ENCODE peak calls at places on chromosome 4, in eight cellular contexts. H, T, M, P, Y, J, B and D are unnamed samples.
A peak's percentile ranks its signal among the peaks of the same experiment; 100 is the strongest.

GRCh38 chr4:121072836-121073362 is 564 bp upstream of the NDNF start:
- DNase-seq in H (no peak), T (peak; percentile 44), M (peak; percentile 27), P (peak; percentile 8), Y (no peak), J (no peak), B (no peak), D (no peak)

GRCh38 chr4:83208776-83209365 is 75.7 kb downstream of the COQ2 start:
- DNase-seq in H (no peak), T (no peak), M (no peak), P (no peak), Y (no peak), J (no peak), B (no peak), D (no peak)

GRCh38 chr4:162408309-162408708 is 244.5 kb upstream of the FSTL5 start:
- DNase-seq in H (no peak), T (peak; percentile 47), M (no peak), P (no peak), Y (no peak), J (no peak), B (no peak), D (no peak)

GRCh38 chr4:151517896-151518295 is 108.9 kb downstream of the FHIP1A start:
- DNase-seq in H (no peak), T (no peak), M (no peak), P (no peak), Y (no peak), J (no peak), B (no peak), D (no peak)

GRCh38 chr4:102734591-102735385 is 26.0 kb downstream of the MANBA start:
- DNase-seq in H (no peak), T (no peak), M (no peak), P (no peak), Y (no peak), J (peak; percentile 38), B (no peak), D (peak; percentile 21)

GRCh38 chr4:153555730-153556440 is 89.7 kb downstream of the TMEM131L start:
- DNase-seq in H (no peak), T (peak; percentile 91), M (no peak), P (no peak), Y (no peak), J (no peak), B (no peak), D (no peak)

GRCh38 chr4:185464887-185465286 is 6.6 kb downstream of the CCDC110 start:
- DNase-seq in H (no peak), T (no peak), M (no peak), P (no peak), Y (no peak), J (no peak), B (no peak), D (no peak)

GRCh38 chr4:112978691-112979472 is 70.6 kb upstream of the ANK2 start:
- DNase-seq in H (no peak), T (no peak), M (no peak), P (no peak), Y (no peak), J (no peak), B (no peak), D (no peak)

GRCh38 chr4:81351653-81352455 is 119.9 kb downstream of the RASGEF1B start:
- DNase-seq in H (peak; percentile 26), T (peak; percentile 65), M (peak; percentile 85), P (peak; percentile 81), Y (no peak), J (peak; percentile 85), B (no peak), D (peak; percentile 84)

GRCh38 chr4:65552071-65552470 is 118.2 kb downstream of the EPHA5 start:
- DNase-seq in H (no peak), T (no peak), M (no peak), P (no peak), Y (no peak), J (no peak), B (no peak), D (no peak)

GRCh38 chr4:186192068-186192751 is 843 bp downstream of the CYP4V2 start:
- DNase-seq in H (no peak), T (no peak), M (peak; percentile 43), P (peak; percentile 43), Y (no peak), J (peak; percentile 30), B (no peak), D (peak; percentile 79)

GRCh38 chr4:86338989-86339388 is 20.9 kb downstream of the MAPK10 start:
- DNase-seq in H (peak; percentile 79), T (no peak), M (no peak), P (no peak), Y (no peak), J (no peak), B (no peak), D (no peak)

GRCh38 chr4:52578951-52579350 is 80.2 kb downstream of the USP46 start:
- DNase-seq in H (no peak), T (no peak), M (no peak), P (no peak), Y (no peak), J (no peak), B (no peak), D (no peak)

GRCh38 chr4:150327262-150327780 is 249.1 kb downstream of the DCLK2 start:
- DNase-seq in H (no peak), T (no peak), M (no peak), P (no peak), Y (no peak), J (no peak), B (no peak), D (peak; percentile 74)

GRCh38 chr4:818106-818921 is 7.6 kb downstream of the CPLX1 start:
- DNase-seq in H (no peak), T (no peak), M (no peak), P (no peak), Y (no peak), J (no peak), B (no peak), D (no peak)

GRCh38 chr4:24914460-24914859 is 1.6 kb upstream of the CCDC149 start:
- DNase-seq in H (no peak), T (no peak), M (no peak), P (no peak), Y (no peak), J (no peak), B (no peak), D (no peak)

GRCh38 chr4:86439293-86439692 is 79.4 kb upstream of the MAPK10 start:
- DNase-seq in H (no peak), T (no peak), M (no peak), P (no peak), Y (no peak), J (no peak), B (no peak), D (no peak)

GRCh38 chr4:146252941-146253340 is 38.6 kb downstream of the REELD1 start:
- DNase-seq in H (no peak), T (no peak), M (no peak), P (no peak), Y (no peak), J (no peak), B (no peak), D (no peak)

GRCh38 chr4:114398386-114398785 is 200.2 kb upstream of the UGT8 start:
- DNase-seq in H (no peak), T (no peak), M (no peak), P (no peak), Y (no peak), J (no peak), B (no peak), D (peak; percentile 53)

GRCh38 chr4:16196482-16197393 is 29.5 kb downstream of the TAPT1 start:
- DNase-seq in H (no peak), T (no peak), M (no peak), P (no peak), Y (no peak), J (peak; percentile 29), B (no peak), D (no peak)

GRCh38 chr4:12633058-12633651 is 851.0 kb downstream of the RAB28 start:
- DNase-seq in H (no peak), T (peak; percentile 83), M (peak; percentile 89), P (peak; percentile 84), Y (no peak), J (peak; percentile 78), B (no peak), D (peak; percentile 86)